ENCODE peak calls at places on chromosomes 11 and 22, in four cellular contexts. Y is H9, V is mesendoderm, K is H1. H is an unnamed sample.

GRCh38 chr11:132312161-132312560 is 941.7 kb downstream of the NTM start:
- DNase-seq in Y (no peak), V (no peak), K (no peak), H (no peak)

GRCh38 chr22:20606041-20606783 is 98.8 kb downstream of the MED15 start:
- DNase-seq in Y (peak; percentile 95), V (peak; percentile 95), K (peak; percentile 83), H (peak; percentile 98)

GRCh38 chr11:126790550-126790981 is 210.0 kb downstream of the KIRREL3 start:
- DNase-seq in Y (peak; percentile 57), V (peak; percentile 81), K (no peak), H (no peak)

GRCh38 chr11:75195164-75195962 is 44.5 kb downstream of the SLCO2B1 start:
- DNase-seq in Y (no peak), V (no peak), K (no peak), H (no peak)

GRCh38 chr22:46338636-46339035 is 3.1 kb downstream of the TRMU start:
- DNase-seq in Y (no peak), V (no peak), K (no peak), H (no peak)

GRCh38 chr11:9722893-9723292 is 59.0 kb downstream of the SWAP70 start:
- DNase-seq in Y (no peak), V (no peak), K (no peak), H (no peak)

GRCh38 chr11:119616586-119617342 is 112.2 kb downstream of the NECTIN1 start:
- DNase-seq in Y (no peak), V (peak; percentile 70), K (no peak), H (no peak)

GRCh38 chr22:42857845-42858481 is 890 bp upstream of the ARFGAP3 start:
- DNase-seq in Y (no peak), V (no peak), K (no peak), H (no peak)

GRCh38 chr22:28203286-28203685 is 284.2 kb upstream of the PITPNB start:
- DNase-seq in Y (no peak), V (no peak), K (no peak), H (no peak)

GRCh38 chr11:78370406-78371172 is 47.0 kb downstream of the GAB2 start:
- DNase-seq in Y (no peak), V (no peak), K (no peak), H (no peak)

GRCh38 chr11:1060885-1061616 is 13.6 kb upstream of the MUC2 start:
- DNase-seq in Y (no peak), V (no peak), K (no peak), H (peak; percentile 91)

GRCh38 chr22:42906605-42907338 is 49.7 kb upstream of the ARFGAP3 start:
- DNase-seq in Y (no peak), V (no peak), K (no peak), H (no peak)

GRCh38 chr22:25193130-25193529 is 6.5 kb upstream of the CRYBB3 start:
- DNase-seq in Y (no peak), V (no peak), K (no peak), H (no peak)

GRCh38 chr22:27761036-27761435 is 40.5 kb downstream of the MN1 start:
- DNase-seq in Y (no peak), V (no peak), K (no peak), H (no peak)

GRCh38 chr11:30131535-30131934 is 99.3 kb upstream of the FSHB start:
- DNase-seq in Y (no peak), V (peak; percentile 4), K (no peak), H (no peak)

GRCh38 chr11:7004482-7004881 is 15.7 kb downstream of the ZNF214 start:
- DNase-seq in Y (no peak), V (no peak), K (no peak), H (no peak)

GRCh38 chr11:121163658-121164308 is 62.7 kb downstream of the TECTA start:
- DNase-seq in Y (no peak), V (no peak), K (no peak), H (no peak)

GRCh38 chr11:75100314-75100713 is 3.6 kb upstream of the OR2AT4 start:
- DNase-seq in Y (no peak), V (peak; percentile 6), K (no peak), H (peak; percentile 2)

GRCh38 chr11:16863382-16863781 is 124.9 kb downstream of the C11orf58 start:
- DNase-seq in Y (no peak), V (no peak), K (no peak), H (peak; percentile 74)

GRCh38 chr11:57205046-57205671 is 23.4 kb downstream of the LRRC55 start:
- DNase-seq in Y (peak; percentile 57), V (peak; percentile 79), K (no peak), H (peak; percentile 84)

GRCh38 chr11:125170406-125171031 is 6.0 kb downstream of the PKNOX2 start:
- DNase-seq in Y (no peak), V (peak; percentile 58), K (no peak), H (no peak)

GRCh38 chr22:44436656-44437492 is 61.2 kb downstream of the RTL6 start:
- DNase-seq in Y (no peak), V (peak; percentile 61), K (no peak), H (no peak)

GRCh38 chr11:121727942-121728341 is 275.2 kb upstream of the SORL1-AS1 start:
- DNase-seq in Y (no peak), V (no peak), K (no peak), H (no peak)

GRCh38 chr11:114774599-114775365 is 96.5 kb downstream of the NXPE2 start:
- DNase-seq in Y (peak; percentile 83), V (peak; percentile 81), K (peak; percentile 86), H (peak; percentile 23)

GRCh38 chr11:63767415-63768231 is 952 bp downstream of the ZFTA start:
- DNase-seq in Y (peak; percentile 90), V (peak; percentile 97), K (peak; percentile 78), H (peak; percentile 61)

GRCh38 chr22:48945621-48946458 is 881.8 kb downstream of the BRD1 start:
- DNase-seq in Y (peak; percentile 22), V (no peak), K (peak; percentile 39), H (no peak)

GRCh38 chr11:1390603-1391164 is 950 bp downstream of the BRSK2 start:
- DNase-seq in Y (peak; percentile 60), V (peak; percentile 41), K (peak; percentile 73), H (peak; percentile 9)

GRCh38 chr11:118886681-118887111 is 3.0 kb downstream of the CXCR5 start:
- DNase-seq in Y (no peak), V (no peak), K (no peak), H (no peak)

GRCh38 chr11:13343931-13344717 is 66.5 kb downstream of the BMAL1 start:
- DNase-seq in Y (peak; percentile 64), V (peak; percentile 85), K (peak; percentile 82), H (peak; percentile 64)

GRCh38 chr11:107307991-107308390 is 149.6 kb downstream of the CWF19L2 start:
- DNase-seq in Y (no peak), V (no peak), K (no peak), H (no peak)

GRCh38 chr11:130204703-130205095 is 45.1 kb downstream of the ST14 start:
- DNase-seq in Y (no peak), V (no peak), K (no peak), H (no peak)

GRCh38 chr11:17384002-17384511 is 4.4 kb downstream of the KCNJ11 start:
- DNase-seq in Y (peak; percentile 87), V (peak; percentile 92), K (peak; percentile 83), H (peak; percentile 90)

GRCh38 chr22:41920271-41920976 is 5.5 kb upstream of the SHISA8 start:
- DNase-seq in Y (no peak), V (no peak), K (no peak), H (no peak)

GRCh38 chr11:73818838-73819237 is 31.2 kb downstream of the MRPL48 start:
- DNase-seq in Y (no peak), V (peak; percentile 85), K (no peak), H (no peak)

DNA sequence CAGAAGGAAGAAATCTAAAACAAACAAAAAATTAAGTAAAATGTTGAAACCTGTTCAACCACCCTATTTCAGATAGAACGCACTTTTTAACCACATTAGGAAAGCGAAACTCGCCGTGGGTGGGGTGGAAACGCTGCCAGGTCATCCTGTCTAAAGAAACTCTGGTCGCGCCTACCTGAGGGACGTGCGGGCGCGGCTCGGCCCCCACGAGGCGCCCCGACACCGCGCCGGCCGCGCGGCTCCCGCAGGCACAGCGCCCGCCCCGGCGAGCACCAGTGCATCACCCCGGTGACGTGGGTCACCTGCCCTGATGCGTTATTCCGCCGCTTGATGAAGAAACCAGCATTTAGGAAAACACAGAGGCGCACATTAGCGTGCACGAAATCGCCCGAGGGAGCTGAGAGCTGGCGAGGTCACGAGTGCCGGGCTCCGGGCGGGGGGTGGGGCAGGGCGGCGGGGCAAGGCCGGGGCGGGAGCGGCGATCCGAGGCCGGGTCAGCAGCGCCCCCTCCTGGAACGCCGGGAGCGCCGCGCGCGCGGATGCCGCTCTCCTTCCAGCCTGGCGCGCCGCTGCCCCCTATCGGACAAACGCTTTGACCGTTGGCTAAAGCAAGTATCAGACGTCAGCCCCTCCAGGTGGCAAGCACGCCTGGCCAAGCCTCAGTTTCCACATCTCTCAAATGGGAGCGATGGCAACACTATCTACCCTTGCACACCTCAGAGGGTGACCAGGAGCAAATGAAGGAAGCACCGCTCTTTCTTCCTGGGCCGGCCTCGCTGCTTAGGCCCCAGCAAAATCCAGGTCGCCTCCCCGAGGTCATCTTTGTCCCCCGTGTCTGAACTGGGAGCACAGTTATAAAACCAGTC is 15.7 kb upstream of the SNX32 start:
- DNase-seq in Y (peak; percentile 91), V (peak; percentile 88), K (peak; percentile 99), H (peak; percentile 95)
- H3K23ac ChIP-seq in Y (no peak overlapping the region), V (no peak overlapping the region), K (no peak overlapping the region), H (no peak overlapping the region)

GRCh38 chr22:38191746-38192474 is 9.9 kb upstream of the MAFF start:
- DNase-seq in Y (peak; percentile 20), V (no peak), K (no peak), H (peak; percentile 88)

GRCh38 chr22:38191115-38191514 is 9.5 kb upstream of the PLA2G6 start:
- DNase-seq in Y (no peak), V (no peak), K (no peak), H (no peak)

GRCh38 chr22:38190581-38190980 is 9.0 kb upstream of the PLA2G6 start:
- DNase-seq in Y (no peak), V (no peak), K (no peak), H (no peak)

GRCh38 chr22:38193580-38193979 is 8.2 kb upstream of the MAFF start:
- DNase-seq in Y (no peak), V (no peak), K (no peak), H (no peak)

DNA sequence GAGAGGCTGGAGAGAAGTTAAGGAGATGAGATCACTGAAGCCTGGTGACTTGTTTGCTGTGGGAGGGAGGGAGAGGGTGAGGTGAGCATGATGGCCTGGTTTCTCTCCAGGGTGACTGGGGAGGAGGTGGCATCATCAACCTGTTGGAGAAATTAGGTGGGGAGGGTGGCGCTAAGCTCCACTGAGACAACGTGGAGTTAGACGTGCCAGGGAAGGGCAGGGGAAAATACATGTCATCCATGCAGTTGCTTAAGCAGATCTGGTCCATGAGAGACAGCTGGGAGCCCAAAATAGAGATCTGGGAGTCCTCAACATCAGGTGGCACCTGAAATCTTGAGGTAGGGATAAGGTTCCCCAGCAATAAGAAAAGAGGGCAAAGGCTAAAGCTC is 9.3 kb upstream of the MAFF start:
- DNase-seq in Y (no peak), V (no peak), K (no peak), H (no peak)
- H3K79me2 ChIP-seq in Y (peaks cover 2% of the 10 kb centered on the region), V (no peaks in the 10 kb centered on the region), K (no peaks in the 10 kb centered on the region), H (no peaks in the 10 kb centered on the region)

GRCh38 chr11:68825603-68826002 is 16.1 kb downstream of the CPT1A start:
- DNase-seq in Y (peak; percentile 70), V (peak; percentile 55), K (peak; percentile 54), H (no peak)
- H3K23ac ChIP-seq in Y (no peak overlapping the region), V (no peak overlapping the region), K (no peak overlapping the region), H (no peak overlapping the region)

DNA sequence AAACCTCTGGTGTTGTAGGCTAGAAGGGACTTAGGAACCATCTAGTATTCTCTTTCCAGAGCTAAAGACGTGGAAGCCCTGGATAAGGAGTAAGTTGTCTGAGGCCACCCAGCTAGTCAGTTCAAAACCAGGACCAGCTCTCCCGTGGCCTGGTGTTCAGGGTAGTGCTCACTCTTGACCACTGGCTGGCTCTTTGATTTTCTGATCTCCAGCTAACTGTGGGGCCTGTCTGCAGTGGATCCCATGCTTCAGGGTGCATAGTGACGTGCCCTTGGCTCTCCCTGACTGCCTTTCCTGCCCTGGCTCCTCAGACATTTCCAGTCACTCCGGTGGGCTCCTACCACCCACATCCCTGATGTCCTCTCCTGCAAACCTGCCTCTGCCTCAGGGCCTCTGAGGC is 1.3 kb downstream of the CLMP start:
- DNase-seq in Y (no peak), V (peak; percentile 26), K (no peak), H (no peak)
- H3K79me2 ChIP-seq in Y (peaks cover 3% of the 10 kb centered on the region), V (peaks cover 37% of the 10 kb centered on the region), K (peaks cover 43% of the 10 kb centered on the region), H (peaks cover 14% of the 10 kb centered on the region)